ENCODE peak calls at places on chromosome 1, in four cellular contexts. A is colonic mucosa, Y is IMR-90, V is hepatocyte. R is an unnamed sample.

GRCh38 chr1:24900486-24900849 is 29.6 kb downstream of the RUNX3 start:
- DNase-seq in A (no peak), Y (no peak), V (no peak), R (no peak)

GRCh38 chr1:8595919-8596318 is 221.5 kb downstream of the RERE start:
- DNase-seq in A (no peak), Y (peak; percentile 84), V (no peak), R (no peak)

GRCh38 chr1:167927075-167927754 is 9.3 kb upstream of the DCAF6 start:
- DNase-seq in A (no peak), Y (no peak), V (no peak), R (no peak)

GRCh38 chr1:117674521-117675400 is 68.9 kb downstream of the TENT5C start:
- DNase-seq in A (peak; percentile 69), Y (peak; percentile 28), V (no peak), R (no peak)

GRCh38 chr1:170214117-170214979 is 68.6 kb downstream of the NTMT2 start:
- DNase-seq in A (no peak), Y (peak; percentile 28), V (no peak), R (peak; percentile 3)

GRCh38 chr1:234139966-234140365 is 233.3 kb upstream of the COA6 start:
- DNase-seq in A (no peak), Y (peak; percentile 92), V (no peak), R (peak; percentile 99)

GRCh38 chr1:182939413-182939812 is 13.6 kb downstream of the SHCBP1L start:
- DNase-seq in A (no peak), Y (no peak), V (no peak), R (no peak)

GRCh38 chr1:231931846-231932454 is 305.4 kb downstream of the DISC1 start:
- DNase-seq in A (peak; percentile 46), Y (no peak), V (no peak), R (no peak)

GRCh38 chr1:51627672-51628071 is 10.8 kb downstream of the OSBPL9 start:
- DNase-seq in A (no peak), Y (peak; percentile 67), V (peak; percentile 49), R (peak; percentile 52)

GRCh38 chr1:201760516-201760915 is 68.4 kb upstream of the IPO9 start:
- DNase-seq in A (no peak), Y (peak; percentile 50), V (no peak), R (no peak)

GRCh38 chr1:6348511-6349191 is 44.9 kb downstream of the ACOT7 start:
- DNase-seq in A (peak; percentile 42), Y (peak; percentile 32), V (no peak), R (peak; percentile 61)

GRCh38 chr1:227261501-227261900 is 56.8 kb downstream of the CDC42BPA start:
- DNase-seq in A (no peak), Y (no peak), V (no peak), R (no peak)

GRCh38 chr1:198969981-198970380 is 331.1 kb downstream of the PTPRC start:
- DNase-seq in A (no peak), Y (no peak), V (no peak), R (no peak)

GRCh38 chr1:201215531-201216357 is 25.1 kb downstream of the IGFN1 start:
- DNase-seq in A (no peak), Y (no peak), V (no peak), R (no peak)

GRCh38 chr1:2193514-2194251 is 889 bp downstream of the FAAP20 start:
- DNase-seq in A (no peak), Y (no peak), V (no peak), R (no peak)

GRCh38 chr1:162678439-162678838 is 46.2 kb downstream of the DDR2 start:
- DNase-seq in A (no peak), Y (peak; percentile 89), V (peak; percentile 24), R (peak; percentile 60)

GRCh38 chr1:19646366-19646765 is 2.3 kb downstream of the NBL1 start:
- DNase-seq in A (peak; percentile 91), Y (no peak), V (no peak), R (peak; percentile 53)

GRCh38 chr1:230277201-230277771 is 148.8 kb downstream of the PGBD5 start:
- DNase-seq in A (no peak), Y (no peak), V (no peak), R (no peak)

GRCh38 chr1:30523055-30524020 is 200.0 kb downstream of the MATN1 start:
- DNase-seq in A (no peak), Y (peak; percentile 48), V (no peak), R (peak; percentile 92)

GRCh38 chr1:56491441-56491840 is 87.9 kb downstream of the PLPP3 start:
- DNase-seq in A (no peak), Y (peak; percentile 24), V (no peak), R (no peak)

GRCh38 chr1:198269352-198269940 is 112.6 kb downstream of the NEK7 start:
- DNase-seq in A (no peak), Y (no peak), V (no peak), R (peak; percentile 57)

GRCh38 chr1:31798086-31798432 is 17.8 kb downstream of the SPOCD1 start:
- DNase-seq in A (no peak), Y (no peak), V (no peak), R (no peak)

GRCh38 chr1:170247751-170248521 is 102.2 kb downstream of the NTMT2 start:
- DNase-seq in A (no peak), Y (no peak), V (no peak), R (no peak)

GRCh38 chr1:187229496-187229895 is 400.7 kb downstream of the PLA2G4A start:
- DNase-seq in A (no peak), Y (no peak), V (no peak), R (no peak)

GRCh38 chr1:39907532-39908453 is 6.1 kb upstream of the MYCL start:
- DNase-seq in A (no peak), Y (no peak), V (no peak), R (no peak)

GRCh38 chr1:32772281-32773017 is 44.7 kb downstream of the YARS1 start:
- DNase-seq in A (no peak), Y (no peak), V (no peak), R (no peak)

GRCh38 chr1:93905734-93906133 is 3.5 kb downstream of the GCLM start:
- DNase-seq in A (no peak), Y (peak; percentile 62), V (no peak), R (peak; percentile 68)

GRCh38 chr1:201696217-201696761 is 132.7 kb upstream of the IPO9 start:
- DNase-seq in A (no peak), Y (peak; percentile 93), V (peak; percentile 44), R (peak; percentile 76)

GRCh38 chr1:1434131-1434811 is 1.2 kb upstream of the VWA1 start:
- DNase-seq in A (peak; percentile 40), Y (no peak), V (no peak), R (no peak)

GRCh38 chr1:170634819-170635410 is 29.0 kb upstream of the PRRX1 start:
- DNase-seq in A (no peak), Y (peak; percentile 50), V (no peak), R (no peak)

GRCh38 chr1:237005674-237006073 is 1.4 kb upstream of the MT1HL1 start:
- DNase-seq in A (no peak), Y (no peak), V (no peak), R (no peak)

GRCh38 chr1:180881806-180882509 is 30.7 kb upstream of the KIAA1614 start:
- DNase-seq in A (no peak), Y (peak; percentile 67), V (peak; percentile 71), R (peak; percentile 16)

GRCh38 chr1:89022167-89022959 is at the start of gene GBP3:
- DNase-seq in A (no peak), Y (peak; percentile 75), V (peak; percentile 44), R (peak; percentile 74)

GRCh38 chr1:112394743-112395062 is 1.3 kb upstream of the CTTNBP2NL start:
- DNase-seq in A (no peak), Y (no peak), V (no peak), R (no peak)
- H3K4me1 ChIP-seq in A (peaks cover 10% of the 10 kb centered on the region), Y (peaks cover 11% of the 10 kb centered on the region), V (peaks cover 19% of the 10 kb centered on the region), R (peaks cover 35% of the 10 kb centered on the region)

DNA sequence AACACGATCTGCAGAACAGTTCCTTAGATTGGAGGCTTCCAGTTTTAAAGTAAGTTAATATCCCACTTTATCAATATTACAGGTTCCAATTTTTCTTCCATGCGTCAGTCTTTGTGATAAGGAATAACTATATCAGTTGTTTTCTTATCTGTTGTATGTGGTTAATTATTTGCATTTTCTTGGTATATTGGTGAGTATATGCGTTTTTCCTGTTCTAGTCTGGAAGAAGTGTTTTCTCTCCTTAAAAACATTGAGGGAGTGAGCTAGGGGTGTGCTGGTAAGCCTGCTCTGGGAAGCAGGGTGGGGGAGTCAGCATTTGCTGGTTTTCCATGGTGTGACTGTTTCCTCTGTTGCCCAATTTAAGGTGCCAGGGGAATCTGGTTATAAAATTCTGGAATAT is 50.2 kb upstream of the KIF1B start:
- DNase-seq in A (no peak), Y (no peak), V (no peak), R (no peak)
- H3K27ac ChIP-seq in A (no peak overlapping the region), Y (no peak overlapping the region), V (peak overlapping the region; percentile 45), R (no peak overlapping the region)

DNA sequence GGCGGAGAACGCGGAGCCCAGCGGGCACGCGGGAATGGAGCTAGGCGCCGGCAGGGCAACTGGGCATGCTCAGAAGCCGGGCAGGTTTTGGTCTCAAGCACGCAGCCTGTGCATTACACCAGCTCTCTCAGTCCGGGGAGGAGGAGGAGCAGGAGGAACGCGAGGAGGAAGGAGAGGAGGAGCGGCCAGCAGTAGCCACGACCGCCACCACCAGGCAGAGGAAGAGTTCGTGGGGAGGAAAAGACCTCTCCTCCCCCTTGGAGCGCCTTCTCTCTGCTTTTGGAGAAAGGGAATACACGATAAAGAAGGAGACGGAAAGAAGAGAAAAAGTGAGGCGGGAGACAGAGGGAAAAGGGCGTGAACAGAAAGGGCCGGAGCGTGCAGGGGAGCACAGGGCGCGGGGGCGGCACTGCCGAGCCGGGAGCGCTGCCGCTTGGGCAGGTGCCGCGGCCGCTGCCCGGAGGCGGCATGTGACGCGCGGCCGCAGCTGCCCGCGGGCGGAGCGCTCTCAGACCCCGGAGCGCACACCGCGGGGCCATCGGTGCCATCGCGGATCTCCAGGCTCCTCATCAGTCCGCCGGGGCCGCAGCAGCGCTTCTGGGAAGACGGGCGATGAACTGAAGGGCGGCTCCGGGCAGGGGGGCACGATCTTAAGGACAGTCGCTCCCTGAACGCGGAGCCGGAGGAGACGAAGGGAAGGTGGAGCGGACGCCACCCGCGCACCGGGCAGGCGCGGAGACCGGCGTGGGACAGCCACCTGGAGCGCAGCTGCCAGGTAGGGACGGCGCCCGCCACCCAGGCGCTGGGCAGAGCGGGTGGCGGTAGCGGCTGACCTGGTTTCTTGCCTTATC is at the start of gene CHRM3:
- DNase-seq in A (peak; percentile 91), Y (no peak), V (peak; percentile 75), R (peak; percentile 61)
- TF ChIP-seq CTCF in A (no peak), Y (no peak), V (no peak), R (peak; percentile 29)

GRCh38 chr1:15104768-15105167 is 48.8 kb upstream of the TMEM51 start:
- DNase-seq in A (no peak), Y (no peak), V (no peak), R (no peak)

GRCh38 chr1:15107897-15108296 is 45.6 kb upstream of the TMEM51 start:
- DNase-seq in A (no peak), Y (no peak), V (no peak), R (no peak)

GRCh38 chr1:15103906-15104305 is 49.6 kb upstream of the TMEM51 start:
- DNase-seq in A (no peak), Y (no peak), V (no peak), R (no peak)

GRCh38 chr1:15107052-15107687 is 46.4 kb upstream of the TMEM51 start:
- DNase-seq in A (no peak), Y (no peak), V (no peak), R (no peak)

DNA sequence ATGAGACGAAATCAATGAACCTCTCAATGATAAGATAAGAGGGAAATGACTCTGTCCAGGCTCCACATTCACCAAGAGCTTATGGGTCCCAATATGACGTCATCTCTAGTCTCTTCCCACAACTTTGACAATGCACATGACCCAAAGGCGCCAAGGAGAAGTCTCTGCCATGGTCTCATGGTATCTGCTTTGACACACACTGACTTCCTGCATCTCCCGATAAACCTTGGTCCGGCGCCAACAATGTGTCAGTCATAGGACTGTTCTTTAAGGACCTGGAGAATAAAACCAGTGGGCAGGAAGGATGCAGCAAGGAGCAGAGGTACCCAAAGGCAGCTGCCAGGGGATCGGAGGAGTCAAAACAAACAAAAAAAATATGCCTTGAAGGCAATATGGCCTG is 46.9 kb upstream of the TMEM51 start:
- DNase-seq in A (peak; percentile 46), Y (no peak), V (peak; percentile 28), R (no peak)
- H3K4me1 ChIP-seq in A (no peaks in the 10 kb centered on the region), Y (no peaks in the 10 kb centered on the region), V (no peaks in the 10 kb centered on the region), R (no peaks in the 10 kb centered on the region)